ENCODE peak calls at places on chromosome 21, in five cellular contexts. A is RPMI8226, U is astrocyte of the spinal cord, P is sigmoid colon, V is NCI-H1105. W is an unnamed sample.

GRCh38 chr21:28798798-28799197 is 193.9 kb downstream of the LTN1 start:
- DNase-seq in U (no peak), V (no peak), P (no peak), A (no peak), W (no peak)

GRCh38 chr21:34133802-34134201 is 60.4 kb downstream of the MRPS6 start:
- DNase-seq in P (no peak), U (no peak), A (no peak), V (no peak), W (no peak)

GRCh38 chr21:42314616-42315295 is 453 bp downstream of the TFF3 start:
- DNase-seq in P (no peak), V (no peak), A (no peak), U (no peak), W (no peak)

GRCh38 chr21:41653944-41654625 is 112.8 kb downstream of the RIPK4 start:
- DNase-seq in P (no peak), U (peak; percentile 38), A (no peak), V (no peak), W (peak; percentile 70)

GRCh38 chr21:45504516-45505415 is 37.5 kb downstream of the SLC19A1 start:
- DNase-seq in V (no peak), P (peak; percentile 60), U (no peak), A (no peak), W (no peak)

GRCh38 chr21:39681845-39682244 is 63.1 kb upstream of the IGSF5 start:
- DNase-seq in V (no peak), P (no peak), U (peak; percentile 79), A (no peak), W (peak; percentile 98)

GRCh38 chr21:34073749-34074282 is 438 bp downstream of the MRPS6 start:
- DNase-seq in A (peak; percentile 65), P (peak; percentile 64), U (no peak), V (no peak), W (peak; percentile 20)

GRCh38 chr21:43209575-43210453 is 41.0 kb downstream of the CRYAA start:
- DNase-seq in U (peak; percentile 67), V (no peak), A (no peak), P (peak; percentile 48), W (peak; percentile 29)

GRCh38 chr21:46210378-46211136 is 18.0 kb downstream of the LSS start:
- DNase-seq in P (peak; percentile 56), A (no peak), U (no peak), V (no peak), W (no peak)

GRCh38 chr21:30408782-30409494 is 13.1 kb downstream of the KRTAP13-1 start:
- DNase-seq in P (no peak), V (peak; percentile 65), A (peak; percentile 51), U (peak; percentile 44), W (peak; percentile 79)

GRCh38 chr21:28485301-28486022 is 507.2 kb downstream of the LTN1 start:
- DNase-seq in U (peak; percentile 60), P (no peak), A (no peak), V (no peak), W (peak; percentile 60)

GRCh38 chr21:31457675-31458074 is 113.6 kb upstream of the TIAM1 start:
- DNase-seq in U (no peak), P (peak; percentile 1), V (no peak), A (no peak), W (no peak)

GRCh38 chr21:33293811-33294216 is 27.6 kb downstream of the IL10RB start:
- DNase-seq in V (no peak), U (no peak), P (no peak), A (no peak), W (no peak)

GRCh38 chr21:42781150-42781980 is 98.0 kb downstream of the WDR4 start:
- DNase-seq in U (no peak), A (no peak), V (peak; percentile 60), P (no peak), W (no peak)

GRCh38 chr21:39802226-39802625 is 57.2 kb downstream of the IGSF5 start:
- DNase-seq in A (no peak), V (no peak), U (no peak), P (no peak), W (no peak)

GRCh38 chr21:17269760-17270159 is 243.1 kb upstream of the CXADR start:
- DNase-seq in U (no peak), V (no peak), A (no peak), P (no peak), W (no peak)

GRCh38 chr21:38327984-38328383 is 71.2 kb downstream of the KCNJ15 start:
- DNase-seq in A (no peak), U (peak; percentile 62), V (no peak), P (no peak), W (peak; percentile 48)

GRCh38 chr21:35475768-35476167 is 426.7 kb upstream of the RUNX1 start:
- DNase-seq in A (no peak), U (peak; percentile 44), P (no peak), V (no peak), W (peak; percentile 93)

GRCh38 chr21:32426066-32426465 is 13.6 kb downstream of the EVA1C start:
- DNase-seq in V (no peak), P (no peak), U (no peak), A (no peak), W (no peak)

GRCh38 chr21:45994086-45994661 is 12.6 kb downstream of the COL6A1 start:
- DNase-seq in A (no peak), P (peak; percentile 64), U (no peak), V (no peak), W (no peak)

GRCh38 chr21:25859264-25859931 is 124.6 kb downstream of the GABPA start:
- DNase-seq in P (no peak), V (no peak), U (no peak), A (no peak), W (no peak)

GRCh38 chr21:26127918-26128317 is 42.7 kb downstream of the APP start:
- DNase-seq in P (no peak), V (no peak), A (no peak), U (peak; percentile 53), W (peak; percentile 65)

GRCh38 chr21:45979651-45980050 is 1.9 kb upstream of the COL6A1 start:
- DNase-seq in A (no peak), U (no peak), V (no peak), P (peak; percentile 68), W (no peak)

GRCh38 chr21:24420694-24421093 is 1186.6 kb downstream of the MRPL39 start:
- DNase-seq in U (no peak), P (no peak), A (peak; percentile 21), V (no peak), W (no peak)

GRCh38 chr21:45353200-45353599 is 51.8 kb upstream of the COL18A1 start:
- DNase-seq in U (no peak), A (no peak), V (no peak), P (no peak), W (no peak)

GRCh38 chr21:42390193-42390592 is 5.7 kb downstream of the TMPRSS3 start:
- DNase-seq in A (no peak), V (no peak), U (no peak), P (peak; percentile 3), W (no peak)

GRCh38 chr21:25298512-25299491 is 308.5 kb downstream of the MRPL39 start:
- DNase-seq in P (no peak), V (no peak), U (peak; percentile 10), A (peak; percentile 8), W (no peak)

GRCh38 chr21:33985117-33986050 is 69.8 kb upstream of the ATP5PO start:
- DNase-seq in V (no peak), A (no peak), P (no peak), U (no peak), W (no peak)

GRCh38 chr21:46154155-46154954 is 1.0 kb downstream of the FTCD start:
- DNase-seq in U (no peak), P (peak; percentile 61), V (no peak), A (no peak), W (no peak)

GRCh38 chr21:17911628-17912027 is 92.5 kb upstream of the C21orf91 start:
- DNase-seq in P (no peak), A (no peak), V (no peak), U (peak; percentile 85), W (peak; percentile 14)

GRCh38 chr21:44337941-44338895 is 972 bp downstream of the CFAP410 start:
- DNase-seq in P (peak; percentile 91), V (peak; percentile 45), A (peak; percentile 39), U (peak; percentile 47), W (peak; percentile 45)

GRCh38 chr21:37564341-37564923 is 197.9 kb downstream of the DYRK1A start:
- DNase-seq in P (peak; percentile 90), V (peak; percentile 48), A (peak; percentile 78), U (peak; percentile 99), W (peak; percentile 99)

GRCh38 chr21:25881524-25882376 is 147.0 kb downstream of the GABPA start:
- DNase-seq in V (peak; percentile 44), A (peak; percentile 72), U (peak; percentile 67), P (peak; percentile 83), W (peak; percentile 63)

GRCh38 chr21:32378956-32379355 is 13.9 kb downstream of the URB1 start:
- DNase-seq in A (no peak), U (no peak), V (no peak), P (no peak), W (no peak)

GRCh38 chr21:14734191-14734590 is 188.1 kb upstream of the SAMSN1 start:
- DNase-seq in A (no peak), P (no peak), V (no peak), U (no peak), W (no peak)

GRCh38 chr21:26884436-26884835 is 39.2 kb upstream of the ADAMTS1 start:
- DNase-seq in V (no peak), A (no peak), P (no peak), U (no peak), W (no peak)